ENCODE peak calls at places on chromosomes 3 and 15, in four cellular contexts. M is C1 segment of cervical spinal cord, H is mesothelial cell of epicardium, J is glutamatergic neuron. S is an unnamed sample.

GRCh38 chr3:169237181-169237580 is 426.3 kb downstream of the MECOM start:
- DNase-seq in M (no peak), H (no peak), J (no peak), S (no peak)

GRCh38 chr3:179037361-179037760 is 34.2 kb downstream of the ZMAT3 start:
- DNase-seq in J (no peak), H (no peak), M (peak), S (no peak)

GRCh38 chr15:40252438-40253178 is 13.7 kb downstream of the PAK6 start:
- DNase-seq in H (peak), M (no peak), J (no peak), S (no peak)

GRCh38 chr15:25883860-25884259 is 20.7 kb upstream of the ATP10A start:
- DNase-seq in H (no peak), M (no peak), J (no peak), S (no peak)

GRCh38 chr3:184620101-184620798 is 58.7 kb downstream of the EPHB3 start:
- DNase-seq in M (no peak), H (no peak), J (no peak), S (no peak)

GRCh38 chr15:75154461-75155062 is 47.1 kb upstream of the C15orf39 start:
- DNase-seq in H (no peak), M (no peak), J (no peak), S (no peak)

GRCh38 chr3:65786891-65787290 is 251.8 kb downstream of the MAGI1 start:
- DNase-seq in M (no peak), H (no peak), J (no peak), S (no peak)

GRCh38 chr3:30933478-30934207 is 39.2 kb upstream of the GADL1 start:
- DNase-seq in H (no peak), J (no peak), M (no peak), S (no peak)

GRCh38 chr3:112358311-112358780 is 25.4 kb downstream of the CD200 start:
- DNase-seq in H (no peak), J (no peak), M (no peak), S (no peak)

GRCh38 chr15:57298843-57299550 is 77.3 kb upstream of the CGNL1 start:
- DNase-seq in H (no peak), M (no peak), J (no peak), S (no peak)

GRCh38 chr3:96331341-96331740 is 483.1 kb upstream of the EPHA6 start:
- DNase-seq in H (no peak), M (no peak), J (no peak), S (no peak)